ENCODE peak calls at places on chromosome 13, in six cellular contexts. K is SK-N-SH, R is H1, S is HepG2, U is GM12878, X is GM12892. P is an unnamed sample.

GRCh38 chr13:34391071-34391470 is 551.0 kb upstream of the NBEA start:
- DNase-seq in K (no peak), U (no peak), S (no peak), R (no peak), X (no peak), P (no peak)

GRCh38 chr13:40275636-40276035 is 390.8 kb downstream of the FOXO1 start:
- DNase-seq in X (no peak), R (no peak), U (no peak), K (no peak), S (no peak), P (no peak)

GRCh38 chr13:75357576-75358295 is 124.2 kb downstream of the TBC1D4 start:
- DNase-seq in K (peak; percentile 74), S (peak; percentile 69), X (peak; percentile 31), R (peak; percentile 17), U (no peak), P (peak; percentile 30)

GRCh38 chr13:30034448-30034795 is 184.0 kb upstream of the UBL3 start:
- DNase-seq in U (no peak), S (no peak), K (no peak), X (no peak), R (no peak), P (no peak)

GRCh38 chr13:76823969-76824368 is 62.2 kb downstream of the KCTD12 start:
- DNase-seq in K (no peak), U (no peak), S (no peak), R (no peak), X (no peak), P (no peak)

GRCh38 chr13:37132211-37132610 is 26.7 kb upstream of the CSNK1A1L start:
- DNase-seq in R (no peak), S (no peak), U (no peak), K (no peak), X (no peak), P (no peak)

GRCh38 chr13:95300625-95301134 is 571 bp downstream of the ABCC4 start:
- DNase-seq in R (no peak), U (no peak), X (peak; percentile 68), S (peak; percentile 16), K (peak; percentile 75), P (peak; percentile 65)

GRCh38 chr13:33740134-33740538 is 77.8 kb upstream of the RFC3 start:
- DNase-seq in S (no peak), K (no peak), U (no peak), R (no peak), X (no peak), P (no peak)

GRCh38 chr13:32840113-32840512 is 176.1 kb upstream of the KL start:
- DNase-seq in X (no peak), K (no peak), U (no peak), S (no peak), R (no peak), P (no peak)

GRCh38 chr13:51674276-51674675 is 90.0 kb downstream of the WDFY2 start:
- DNase-seq in X (no peak), U (no peak), K (no peak), R (no peak), S (no peak), P (no peak)

GRCh38 chr13:60679928-60680693 is 283.1 kb downstream of the TDRD3 start:
- DNase-seq in U (no peak), K (no peak), X (no peak), R (no peak), S (no peak), P (no peak)

GRCh38 chr13:75636339-75637095 is 387 bp downstream of the LMO7 start:
- DNase-seq in S (peak; percentile 18), K (peak; percentile 67), X (peak; percentile 48), R (no peak), U (no peak), P (peak; percentile 50)

GRCh38 chr13:40800559-40800958 is 11.1 kb downstream of the SLC25A15 start:
- DNase-seq in K (no peak), R (no peak), S (no peak), X (no peak), U (no peak), P (no peak)

GRCh38 chr13:31207630-31208549 is 8.1 kb downstream of the B3GLCT start:
- DNase-seq in X (no peak), R (no peak), U (no peak), K (no peak), S (no peak), P (no peak)

GRCh38 chr13:52158629-52159158 is 703 bp downstream of the NEK3 start:
- DNase-seq in R (no peak), U (peak; percentile 1), K (peak; percentile 58), X (no peak), S (no peak), P (no peak)

GRCh38 chr13:73996569-73996968 is 137.6 kb downstream of the KLF12 start:
- DNase-seq in U (no peak), R (no peak), K (no peak), S (no peak), X (no peak), P (no peak)

GRCh38 chr13:93847162-93847561 is 620.6 kb downstream of the GPC6 start:
- DNase-seq in K (no peak), U (no peak), R (no peak), X (no peak), S (peak; percentile 5), P (no peak)

GRCh38 chr13:110881811-110882210 is 33.1 kb downstream of the ANKRD10 start:
- DNase-seq in K (no peak), R (no peak), X (no peak), U (no peak), S (no peak), P (no peak)

GRCh38 chr13:93002071-93002470 is 224.5 kb upstream of the GPC6 start:
- DNase-seq in R (no peak), U (no peak), S (no peak), K (no peak), X (no peak), P (no peak)

GRCh38 chr13:25691654-25692053 is 319.9 kb downstream of the ATP8A2 start:
- DNase-seq in S (no peak), X (no peak), U (no peak), K (no peak), R (no peak), P (no peak)

GRCh38 chr13:30364133-30364532 is 56.8 kb upstream of the KATNAL1 start:
- DNase-seq in U (no peak), X (no peak), K (peak; percentile 33), R (no peak), S (no peak), P (no peak)

GRCh38 chr13:26310003-26310402 is 56.1 kb downstream of the CDK8 start:
- DNase-seq in K (no peak), S (no peak), R (no peak), X (no peak), U (no peak), P (no peak)

GRCh38 chr13:30726192-30726591 is 9.2 kb upstream of the ALOX5AP start:
- DNase-seq in S (no peak), K (no peak), U (no peak), R (no peak), X (no peak), P (no peak)

GRCh38 chr13:109755551-109755950 is 30.8 kb downstream of the IRS2 start:
- DNase-seq in S (no peak), K (no peak), X (no peak), R (no peak), U (no peak), P (no peak)

GRCh38 chr13:110340812-110341444 is 33.8 kb downstream of the COL4A2 start:
- DNase-seq in X (no peak), K (no peak), U (no peak), S (no peak), R (no peak), P (no peak)

GRCh38 chr13:42485272-42485671 is 88.7 kb upstream of the TNFSF11 start:
- DNase-seq in R (no peak), U (no peak), K (no peak), S (no peak), X (no peak), P (no peak)

GRCh38 chr13:42883771-42884170 is 102.4 kb downstream of the FAM216B start:
- DNase-seq in R (no peak), U (no peak), S (no peak), X (no peak), K (peak; percentile 61), P (no peak)

GRCh38 chr13:43776680-43777079 is 10.1 kb downstream of the ENOX1 start:
- DNase-seq in K (no peak), R (no peak), X (no peak), U (no peak), S (no peak), P (no peak)

GRCh38 chr13:90632184-90632583 is 715.3 kb upstream of the MIR17HG start:
- DNase-seq in X (no peak), R (no peak), K (no peak), S (no peak), U (no peak), P (no peak)

GRCh38 chr13:100662470-100663211 is 12.0 kb downstream of the TMTC4 start:
- DNase-seq in R (no peak), U (no peak), S (peak; percentile 17), X (no peak), K (no peak), P (no peak)

GRCh38 chr13:107144432-107144831 is 576.5 kb upstream of the ARGLU1 start:
- DNase-seq in K (no peak), U (no peak), S (no peak), X (no peak), R (no peak), P (no peak)

GRCh38 chr13:85520445-85520844 is 278.8 kb downstream of the SLITRK6 start:
- DNase-seq in X (no peak), S (no peak), U (no peak), R (no peak), K (no peak), P (no peak)

GRCh38 chr13:99269627-99270252 is 11.6 kb upstream of the GPR18 start:
- DNase-seq in R (no peak), X (no peak), K (peak; percentile 17), U (no peak), S (peak; percentile 25), P (no peak)

DNA sequence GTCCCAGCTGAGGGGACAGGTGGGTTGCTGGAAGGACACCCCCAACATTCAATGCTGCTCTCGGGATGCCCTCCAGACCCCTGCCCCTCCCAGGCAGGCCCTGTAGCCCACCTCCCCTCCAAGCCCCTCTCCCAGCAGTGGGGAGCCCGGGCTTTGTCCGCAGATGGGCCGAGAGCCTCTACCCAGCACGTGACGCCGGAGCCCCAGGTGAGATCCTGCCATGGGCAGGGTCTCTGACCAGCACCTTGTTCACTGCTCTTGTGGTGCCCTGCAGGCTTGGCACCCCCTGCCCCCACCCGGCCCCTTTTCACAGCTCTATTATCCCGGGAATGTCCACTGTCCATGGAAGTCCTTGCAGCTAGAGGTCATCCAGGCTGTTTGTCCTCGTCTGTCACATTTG is 76.5 kb downstream of the C1QTNF9 start:
- DNase-seq in K (no peak), X (no peak), R (no peak), U (no peak), S (no peak), P (no peak)
- TF ChIP-seq TAF1 in K (no peak), X (no peak), R (no peak), U (no peak), S (no peak), P (no peak)

GRCh38 chr13:22235285-22235949 is 564.5 kb downstream of the FGF9 start:
- DNase-seq in R (no peak), X (no peak), U (no peak), S (no peak), K (no peak), P (no peak)
- TF ChIP-seq TAF1 in R (no peak), X (no peak), U (no peak), S (no peak), K (no peak), P (no peak)

GRCh38 chr13:83672611-83673010 is 209.7 kb downstream of the SLITRK1 start:
- DNase-seq in R (no peak), S (no peak), K (no peak), U (no peak), X (no peak), P (no peak)
- TF ChIP-seq TAF1 in R (no peak), S (no peak), K (no peak), U (no peak), X (no peak), P (no peak)

GRCh38 chr13:72808917-72809500 is 27.1 kb downstream of the PIBF1 start:
- DNase-seq in R (no peak), U (no peak), S (peak; percentile 9), X (no peak), K (peak; percentile 14), P (no peak)
- TF ChIP-seq TAF1 in R (no peak), U (no peak), S (no peak), X (no peak), K (no peak), P (no peak)